ENCODE peak calls at places on chromosomes 5 and 9, in four cellular contexts. One of them, this sample, is unnamed.
A peak's percentile ranks its signal among the peaks of the same experiment; 100 is the strongest.

GRCh38 chr5:120843390-120843980 is 379.4 kb downstream of the PRR16 start:
- DNase-seq in fibroblast of lung: no peak
- DNase-seq in GM12865: no peak
- DNase-seq in adrenal gland: no peak
- DNase-seq in this sample: no peak

GRCh38 chr5:61677220-61677619 is 345.2 kb downstream of the ZSWIM6 start:
- DNase-seq in fibroblast of lung: no peak
- DNase-seq in GM12865: no peak
- DNase-seq in adrenal gland: no peak
- DNase-seq in this sample: no peak

GRCh38 chr9:69454327-69454726 is 129.3 kb downstream of the ENTREP1 start:
- DNase-seq in fibroblast of lung: no peak
- DNase-seq in GM12865: no peak
- DNase-seq in adrenal gland: no peak
- DNase-seq in this sample: no peak

GRCh38 chr9:136105398-136106135 is 10.5 kb upstream of the NACC2 start:
- DNase-seq in fibroblast of lung: peak; percentile 56
- DNase-seq in GM12865: no peak
- DNase-seq in adrenal gland: peak; percentile 64
- DNase-seq in this sample: peak; percentile 44

GRCh38 chr5:52710972-52711596 is 76.6 kb upstream of the ITGA1 start:
- DNase-seq in fibroblast of lung: peak; percentile 17
- DNase-seq in GM12865: no peak
- DNase-seq in adrenal gland: no peak
- DNase-seq in this sample: peak; percentile 88

GRCh38 chr5:76641514-76642120 is 18.4 kb upstream of the F2RL2 start:
- DNase-seq in fibroblast of lung: peak; percentile 87
- DNase-seq in GM12865: peak; percentile 79
- DNase-seq in adrenal gland: peak; percentile 82
- DNase-seq in this sample: peak; percentile 80

GRCh38 chr5:77957-78804 is 13.8 kb upstream of the PLEKHG4B start:
- DNase-seq in fibroblast of lung: peak; percentile 20
- DNase-seq in GM12865: peak; percentile 40
- DNase-seq in adrenal gland: no peak
- DNase-seq in this sample: peak; percentile 13

GRCh38 chr9:97305501-97306298 is 1.8 kb upstream of the CCDC180 start:
- DNase-seq in fibroblast of lung: no peak
- DNase-seq in GM12865: no peak
- DNase-seq in adrenal gland: no peak
- DNase-seq in this sample: no peak

GRCh38 chr9:135075234-135076142 is 12.0 kb upstream of the OLFM1 start:
- DNase-seq in fibroblast of lung: no peak
- DNase-seq in GM12865: no peak
- DNase-seq in adrenal gland: peak; percentile 81
- DNase-seq in this sample: no peak

GRCh38 chr5:172502969-172503368 is 48.6 kb upstream of the SH3PXD2B start:
- DNase-seq in fibroblast of lung: no peak
- DNase-seq in GM12865: peak; percentile 15
- DNase-seq in adrenal gland: no peak
- DNase-seq in this sample: no peak

GRCh38 chr9:90053027-90053426 is 448.2 kb downstream of the GADD45G start:
- DNase-seq in fibroblast of lung: no peak
- DNase-seq in GM12865: peak; percentile 21
- DNase-seq in adrenal gland: peak; percentile 26
- DNase-seq in this sample: no peak

GRCh38 chr5:149213264-149213663 is 58.4 kb upstream of the AFAP1L1 start:
- DNase-seq in fibroblast of lung: no peak
- DNase-seq in GM12865: no peak
- DNase-seq in adrenal gland: no peak
- DNase-seq in this sample: no peak

GRCh38 chr9:96122756-96123155 is 179.2 kb downstream of the HSD17B3 start:
- DNase-seq in fibroblast of lung: peak; percentile 88
- DNase-seq in GM12865: no peak
- DNase-seq in adrenal gland: no peak
- DNase-seq in this sample: peak; percentile 70

GRCh38 chr5:1892211-1892610 is 9.5 kb upstream of the IRX4 start:
- DNase-seq in fibroblast of lung: no peak
- DNase-seq in GM12865: no peak
- DNase-seq in adrenal gland: no peak
- DNase-seq in this sample: no peak

GRCh38 chr5:152625696-152626095 is 220.6 kb upstream of the NMUR2 start:
- DNase-seq in fibroblast of lung: no peak
- DNase-seq in GM12865: no peak
- DNase-seq in adrenal gland: no peak
- DNase-seq in this sample: no peak

GRCh38 chr9:12775373-12775962 is 648 bp downstream of the LURAP1L start:
- DNase-seq in fibroblast of lung: no peak
- DNase-seq in GM12865: no peak
- DNase-seq in adrenal gland: peak; percentile 27
- DNase-seq in this sample: no peak

GRCh38 chr5:42990892-42991291 is 49.2 kb downstream of the ANXA2R start:
- DNase-seq in fibroblast of lung: no peak
- DNase-seq in GM12865: no peak
- DNase-seq in adrenal gland: no peak
- DNase-seq in this sample: no peak

GRCh38 chr5:77008413-77008812 is 21.8 kb upstream of the AGGF1 start:
- DNase-seq in fibroblast of lung: no peak
- DNase-seq in GM12865: no peak
- DNase-seq in adrenal gland: no peak
- DNase-seq in this sample: no peak

GRCh38 chr9:101326501-101326900 is 58.3 kb downstream of the BAAT start:
- DNase-seq in fibroblast of lung: no peak
- DNase-seq in GM12865: no peak
- DNase-seq in adrenal gland: no peak
- DNase-seq in this sample: no peak

GRCh38 chr5:148391422-148391821 is 7.7 kb downstream of the FBXO38 start:
- DNase-seq in fibroblast of lung: no peak
- DNase-seq in GM12865: no peak
- DNase-seq in adrenal gland: no peak
- DNase-seq in this sample: peak; percentile 37

GRCh38 chr9:112753725-112754124 is 3.2 kb downstream of the SNX30 start:
- DNase-seq in fibroblast of lung: peak; percentile 71
- DNase-seq in GM12865: no peak
- DNase-seq in adrenal gland: no peak
- DNase-seq in this sample: peak; percentile 80

GRCh38 chr5:74624931-74625505 is 15.5 kb downstream of the ENC1 start:
- DNase-seq in fibroblast of lung: no peak
- DNase-seq in GM12865: no peak
- DNase-seq in adrenal gland: no peak
- DNase-seq in this sample: no peak

GRCh38 chr5:74624009-74624408 is 16.5 kb downstream of the ENC1 start:
- DNase-seq in fibroblast of lung: no peak
- DNase-seq in GM12865: no peak
- DNase-seq in adrenal gland: no peak
- DNase-seq in this sample: no peak

GRCh38 chr5:74624501-74624900 is 16.0 kb downstream of the ENC1 start:
- DNase-seq in fibroblast of lung: no peak
- DNase-seq in GM12865: no peak
- DNase-seq in adrenal gland: no peak
- DNase-seq in this sample: no peak

GRCh38 chr5:74626386-74627222 is 13.9 kb downstream of the ENC1 start:
- DNase-seq in fibroblast of lung: no peak
- DNase-seq in GM12865: no peak
- DNase-seq in adrenal gland: no peak
- DNase-seq in this sample: no peak

DNA sequence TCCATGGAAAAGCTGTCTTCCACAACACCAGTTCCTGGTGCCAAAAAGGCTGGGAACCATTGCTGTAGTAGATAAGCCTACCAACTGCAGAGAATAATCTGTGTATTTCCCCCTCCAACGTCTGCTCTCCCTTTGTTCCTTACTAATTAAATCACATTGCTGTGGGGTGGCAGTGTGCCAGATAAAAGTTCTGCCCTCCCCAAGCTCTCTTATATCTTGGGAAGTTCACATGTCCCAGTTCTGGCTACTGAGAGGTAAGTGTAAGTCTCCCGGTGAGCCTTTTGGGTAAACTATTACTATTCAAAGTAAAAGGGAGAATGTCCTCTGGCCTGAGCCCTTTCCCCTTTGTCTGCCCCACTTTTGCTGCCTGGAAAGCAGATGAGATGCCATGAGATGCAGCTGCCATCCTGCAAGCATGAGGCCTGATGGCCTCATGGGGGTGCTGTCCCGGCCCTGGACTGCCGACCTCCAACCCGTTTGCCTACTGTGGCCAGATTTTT is 14.7 kb downstream of the ENC1 start:
- DNase-seq in fibroblast of lung: no peak
- DNase-seq in GM12865: no peak
- DNase-seq in adrenal gland: no peak
- DNase-seq in this sample: no peak
- TF ChIP-seq CTCF in fibroblast of lung: no peak
- TF ChIP-seq CTCF in GM12865: no peak
- TF ChIP-seq CTCF in adrenal gland: no peak
- TF ChIP-seq CTCF in this sample: peak; percentile 13

DNA sequence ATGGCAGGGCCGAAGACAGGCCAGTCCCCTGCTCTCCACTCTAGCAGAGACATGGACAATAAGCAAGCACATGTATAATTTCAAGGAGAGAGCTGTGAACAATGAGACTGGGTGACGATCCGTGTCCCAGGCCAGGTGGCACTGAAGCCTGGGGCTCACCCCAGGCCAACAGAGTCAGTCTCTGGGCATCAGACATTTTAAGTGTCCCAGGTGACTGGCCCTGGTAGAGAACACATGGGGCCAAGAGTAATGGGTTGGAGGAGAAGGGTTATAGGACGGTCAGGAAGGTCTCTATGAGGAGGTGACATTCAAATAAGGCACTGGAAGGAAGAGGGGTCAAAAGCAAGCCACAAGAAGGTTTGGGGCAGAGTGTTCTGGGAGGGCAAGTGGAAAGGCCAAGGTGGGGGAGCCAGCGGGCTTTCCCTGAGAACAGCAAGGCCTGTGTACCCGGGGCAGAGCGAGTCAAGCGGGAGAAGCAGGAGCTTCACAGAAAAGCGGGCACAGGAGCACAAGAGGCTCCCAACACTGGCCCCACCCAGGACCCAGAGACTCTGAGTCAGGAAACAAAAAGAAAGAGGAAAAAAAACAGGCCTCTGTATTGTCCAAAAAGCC is 1.1 kb upstream of the AKNA start:
- DNase-seq in fibroblast of lung: no peak
- DNase-seq in GM12865: peak; percentile 34
- DNase-seq in adrenal gland: no peak
- DNase-seq in this sample: no peak
- H3K4me3 ChIP-seq in fibroblast of lung: no peak overlapping the region
- H3K4me3 ChIP-seq in GM12865: peak overlapping the region; percentile 93
- H3K4me3 ChIP-seq in adrenal gland: no peak overlapping the region
- H3K4me3 ChIP-seq in this sample: no peak overlapping the region

DNA sequence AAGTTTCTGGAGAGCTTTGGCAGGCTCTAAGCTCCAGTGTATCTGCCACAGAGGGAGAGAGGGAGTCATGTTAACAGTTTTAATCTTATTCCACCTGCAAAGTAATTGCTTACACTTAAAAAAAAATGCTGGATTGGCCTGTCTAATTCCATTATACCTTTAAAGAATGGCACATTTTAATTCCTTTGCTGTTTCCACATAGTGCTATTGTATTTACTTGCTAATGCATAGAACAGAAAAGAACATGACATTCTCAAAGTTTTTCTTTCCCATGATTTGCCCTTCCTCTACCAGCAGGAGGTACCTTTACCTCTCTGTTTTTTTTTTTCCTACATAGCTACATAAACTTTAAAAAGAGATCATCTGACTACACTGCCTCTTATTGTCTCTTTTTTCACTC is 318.0 kb downstream of the GLIS3 start:
- DNase-seq in fibroblast of lung: no peak
- DNase-seq in GM12865: no peak
- DNase-seq in adrenal gland: no peak
- DNase-seq in this sample: no peak
- TF ChIP-seq CTCF in fibroblast of lung: no peak
- TF ChIP-seq CTCF in GM12865: no peak
- TF ChIP-seq CTCF in adrenal gland: no peak
- TF ChIP-seq CTCF in this sample: no peak

DNA sequence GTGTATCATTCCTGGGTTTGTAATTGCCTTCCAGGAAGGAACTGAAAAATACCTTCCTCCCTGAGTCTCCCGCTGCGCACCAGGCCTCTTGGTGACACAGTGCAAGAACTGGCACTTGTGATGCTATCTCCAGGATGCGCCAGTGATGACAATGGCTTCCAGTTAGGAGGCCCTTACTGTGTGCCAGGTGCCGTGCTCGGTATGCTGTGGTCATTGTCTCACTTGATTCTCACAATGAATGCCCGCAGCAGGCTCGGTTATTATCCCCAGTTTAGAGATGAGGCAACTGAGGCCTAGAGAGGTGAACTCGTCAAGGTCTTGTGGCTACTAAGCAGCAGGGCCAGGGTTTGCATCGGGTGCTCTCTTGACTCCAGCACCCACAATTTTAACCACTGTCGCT is 31.5 kb upstream of the SLC2A8 start:
- DNase-seq in fibroblast of lung: no peak
- DNase-seq in GM12865: no peak
- DNase-seq in adrenal gland: no peak
- DNase-seq in this sample: no peak
- H3K4me3 ChIP-seq in fibroblast of lung: no peak overlapping the region
- H3K4me3 ChIP-seq in GM12865: no peak overlapping the region
- H3K4me3 ChIP-seq in adrenal gland: no peak overlapping the region
- H3K4me3 ChIP-seq in this sample: no peak overlapping the region

GRCh38 chr5:9833871-9834270 is 203.7 kb upstream of the TAS2R1 start:
- DNase-seq in fibroblast of lung: no peak
- DNase-seq in GM12865: no peak
- DNase-seq in adrenal gland: no peak
- DNase-seq in this sample: no peak

GRCh38 chr5:9838906-9839305 is 208.8 kb upstream of the TAS2R1 start:
- DNase-seq in fibroblast of lung: no peak
- DNase-seq in GM12865: no peak
- DNase-seq in adrenal gland: no peak
- DNase-seq in this sample: no peak

GRCh38 chr5:9831823-9832222 is 201.7 kb upstream of the TAS2R1 start:
- DNase-seq in fibroblast of lung: peak; percentile 41
- DNase-seq in GM12865: no peak
- DNase-seq in adrenal gland: no peak
- DNase-seq in this sample: peak; percentile 70

GRCh38 chr5:9832921-9833320 is 202.8 kb upstream of the TAS2R1 start:
- DNase-seq in fibroblast of lung: no peak
- DNase-seq in GM12865: no peak
- DNase-seq in adrenal gland: no peak
- DNase-seq in this sample: no peak

DNA sequence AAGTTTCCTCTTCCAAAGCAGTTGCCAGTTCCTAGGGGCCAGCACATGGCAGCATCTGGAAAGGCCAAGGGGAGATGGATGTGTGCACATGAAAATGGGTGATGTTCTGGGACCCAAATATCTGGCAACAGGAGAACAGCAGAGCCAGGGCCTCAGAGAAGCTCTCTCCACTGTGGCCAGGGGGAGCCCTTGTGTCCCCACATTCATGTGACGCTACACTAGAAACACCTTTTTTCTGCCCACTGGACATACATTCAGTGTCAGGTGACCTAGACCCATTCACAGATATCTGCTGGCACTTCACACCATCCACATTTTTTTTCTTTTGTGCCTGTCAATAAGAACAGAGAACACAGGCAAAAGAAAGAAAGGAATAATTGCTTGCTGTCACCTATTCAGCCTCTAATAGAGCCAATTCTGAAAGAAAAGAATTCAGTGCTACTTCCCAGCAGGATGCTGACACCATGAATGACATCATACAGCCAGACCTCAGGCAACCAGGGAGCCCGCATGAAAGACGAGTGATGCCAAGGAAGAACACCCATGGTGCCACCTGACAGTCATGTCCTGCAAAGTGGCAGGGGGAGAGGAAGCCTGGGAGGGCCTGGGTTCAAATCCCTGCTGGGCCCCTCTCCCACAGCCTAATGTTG is 205.1 kb upstream of the TAS2R1 start:
- DNase-seq in fibroblast of lung: no peak
- DNase-seq in GM12865: no peak
- DNase-seq in adrenal gland: no peak
- DNase-seq in this sample: no peak
- TF ChIP-seq CTCF in fibroblast of lung: peak; percentile 2
- TF ChIP-seq CTCF in GM12865: no peak
- TF ChIP-seq CTCF in adrenal gland: no peak
- TF ChIP-seq CTCF in this sample: no peak

This sample was measured in fibroblast of villous mesenchyme.